ENCODE peak calls at places on chromosomes 16 and 17, in four cellular contexts. D is SK-N-SH; F is Caco-2; N is activated CD8-positive, alpha-beta T cell treated with anti-CD3 and anti-CD28 coated beads for 36 hours. E is an unnamed sample.

GRCh38 chr17:80942360-80943345 is 49.0 kb upstream of the CHMP6 start:
- DNase-seq in D (no peak), F (no peak), N (no peak), E (peak)

GRCh38 chr17:56351675-56352074 is 198.4 kb downstream of the ANKFN1 start:
- DNase-seq in D (no peak), F (no peak), N (no peak), E (no peak)

GRCh38 chr16:54505479-54506247 is 219.1 kb upstream of the IRX3 start:
- DNase-seq in D (no peak), F (no peak), N (no peak), E (no peak)

GRCh38 chr17:9247401-9247938 is 226.2 kb downstream of the NTN1 start:
- DNase-seq in D (no peak), F (no peak), N (no peak), E (no peak)

GRCh38 chr17:49616546-49617205 is 41.0 kb downstream of the NXPH3 start:
- DNase-seq in D (no peak), F (no peak), N (no peak), E (no peak)

GRCh38 chr17:79760197-79760906 is 17.6 kb upstream of the CBX2 start:
- DNase-seq in D (no peak), F (no peak), N (no peak), E (no peak)

GRCh38 chr16:67969286-67970039 is 1.0 kb upstream of the SLC12A4 start:
- DNase-seq in D (no peak), F (no peak), N (no peak), E (no peak)

GRCh38 chr16:53041196-53041977 is 11.3 kb downstream of the CHD9NB start:
- DNase-seq in D (no peak), F (peak), N (no peak), E (no peak)

GRCh38 chr17:39144414-39144813 is 7.0 kb downstream of the PLXDC1 start:
- DNase-seq in D (no peak), F (no peak), N (no peak), E (no peak)

GRCh38 chr17:47800686-47801085 is 20.9 kb downstream of the OSBPL7 start:
- DNase-seq in D (peak), F (no peak), N (no peak), E (no peak)

GRCh38 chr16:11047057-11047456 is 102.7 kb downstream of the CLEC16A start:
- DNase-seq in D (peak), F (no peak), N (no peak), E (no peak)

GRCh38 chr17:9790889-9791876 is at the start of gene DHRS7C:
- DNase-seq in D (no peak), F (no peak), N (no peak), E (no peak)

GRCh38 chr16:3029499-3030127 is 5.8 kb downstream of the THOC6 start:
- DNase-seq in D (peak), F (no peak), N (peak), E (no peak)

GRCh38 chr17:75240394-75241142 is 20.8 kb downstream of the GGA3 start:
- DNase-seq in D (peak), F (peak), N (peak), E (no peak)

GRCh38 chr17:8631554-8631877 is 991 bp upstream of the MYH10 start:
- DNase-seq in D (no peak), F (no peak), N (no peak), E (no peak)

GRCh38 chr17:73545633-73546032 is 98.6 kb downstream of the SDK2 start:
- DNase-seq in D (no peak), F (no peak), N (no peak), E (no peak)

GRCh38 chr17:74598346-74599022 is 6.4 kb upstream of the CD300LD start:
- DNase-seq in D (no peak), F (no peak), N (no peak), E (no peak)

GRCh38 chr16:74031551-74031950 is 265.1 kb upstream of the PSMD7 start:
- DNase-seq in D (no peak), F (no peak), N (no peak), E (no peak)

GRCh38 chr16:74034862-74035261 is 261.8 kb upstream of the PSMD7 start:
- DNase-seq in D (peak), F (peak), N (no peak), E (no peak)

GRCh38 chr16:74030000-74030399 is 266.6 kb upstream of the PSMD7 start:
- DNase-seq in D (no peak), F (no peak), N (no peak), E (no peak)

GRCh38 chr16:74035816-74036215 is 260.8 kb upstream of the PSMD7 start:
- DNase-seq in D (peak), F (peak), N (no peak), E (no peak)
- TF ChIP-seq CTCF in D (peak), F (peak), N (no peak), E (no peak)

DNA sequence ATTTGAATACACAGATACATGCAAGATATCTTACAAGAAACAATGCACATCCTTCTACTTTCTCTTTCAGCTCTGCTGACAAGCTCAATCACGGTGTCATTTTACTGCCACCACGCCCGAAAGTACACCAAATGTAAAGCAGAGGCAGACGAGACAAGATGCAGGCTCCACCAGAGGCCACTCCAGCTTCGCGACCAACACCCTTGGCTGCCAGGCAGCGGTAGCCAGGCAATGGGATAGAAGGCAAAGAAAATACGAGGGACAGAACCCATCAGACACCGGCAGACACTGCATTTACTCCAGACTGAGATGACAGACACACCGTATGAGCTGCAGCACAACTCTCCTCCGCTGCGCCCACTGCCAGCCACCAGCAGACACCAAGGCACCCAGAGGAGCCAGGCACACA is 41.0 kb downstream of the USP22 start:
- DNase-seq in D (no peak), F (no peak), N (no peak), E (peak)
- TF ChIP-seq CTCF in D (no peak), F (no peak), N (no peak), E (no peak)

GRCh38 chr17:66427134-66427533 is 124.7 kb downstream of the PRKCA start:
- DNase-seq in D (no peak), F (no peak), N (no peak), E (no peak)
- TF ChIP-seq CTCF in D (no peak), F (no peak), N (no peak), E (no peak)

GRCh38 chr17:60240290-60240689 is 90.5 kb downstream of the CA4 start:
- DNase-seq in D (no peak), F (no peak), N (no peak), E (no peak)
- TF ChIP-seq CTCF in D (no peak), F (no peak), N (no peak), E (no peak)

GRCh38 chr16:4682616-4683254 is 10.6 kb upstream of the NUDT16L1 start:
- DNase-seq in D (peak), F (peak), N (peak), E (peak)
- TF ChIP-seq CTCF in D (peak), F (no peak), N (peak), E (peak)

DNA sequence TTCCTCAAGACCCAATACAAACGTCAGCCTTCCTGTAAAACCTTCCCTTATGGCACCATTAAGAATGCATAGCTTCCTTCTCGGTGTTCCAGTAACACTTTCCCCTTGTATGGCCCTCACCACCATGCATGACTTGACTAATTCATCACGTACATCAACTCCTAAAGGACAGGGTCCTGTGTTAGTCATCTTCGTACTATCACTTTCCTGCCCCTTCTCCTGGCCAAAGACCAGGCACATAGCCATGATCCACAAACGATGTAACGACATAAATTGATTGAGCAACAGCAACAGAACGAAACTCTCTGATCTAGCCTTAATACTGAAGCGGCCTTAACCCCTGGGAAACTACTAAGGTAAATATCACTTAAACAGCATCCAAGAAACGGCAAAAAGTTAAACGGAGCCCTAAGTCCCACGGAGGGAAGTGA is 600 bp downstream of the PSMD12 start:
- DNase-seq in D (peak), F (no peak), N (peak), E (no peak)
- TF ChIP-seq CTCF in D (no peak), F (no peak), N (no peak), E (no peak)

GRCh38 chr17:76501018-76501826 is at the start of gene RHBDF2:
- DNase-seq in D (peak), F (peak), N (peak), E (peak)

GRCh38 chr17:76502326-76503211 is 1.3 kb upstream of the RHBDF2 start:
- DNase-seq in D (no peak), F (no peak), N (no peak), E (no peak)

GRCh38 chr17:76501827-76502307 is 644 bp upstream of the RHBDF2 start:
- DNase-seq in D (no peak), F (no peak), N (no peak), E (no peak)

GRCh38 chr17:76506408-76507328 is 5.4 kb upstream of the RHBDF2 start:
- DNase-seq in D (peak), F (peak), N (peak), E (peak)

DNA sequence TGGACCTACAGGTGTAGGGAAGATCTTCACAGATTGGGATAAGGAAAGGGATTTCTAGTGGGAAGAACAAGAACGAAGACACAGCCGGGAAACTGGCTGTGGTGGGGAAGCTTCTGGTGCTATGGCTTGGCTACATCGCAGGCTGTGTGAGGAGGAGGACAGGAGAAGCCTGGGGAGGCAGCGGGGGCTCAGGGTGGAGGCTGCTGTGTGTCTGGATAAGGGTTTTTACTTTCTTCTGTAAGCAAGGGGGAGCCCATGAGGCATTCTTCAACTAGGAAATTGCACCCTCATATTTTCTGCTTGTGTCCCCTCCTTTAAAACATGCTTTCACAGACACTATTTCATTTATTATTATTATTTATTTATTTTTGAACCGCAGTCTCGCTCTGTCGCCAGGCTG is 2.9 kb upstream of the RHBDF2 start:
- DNase-seq in D (no peak), F (no peak), N (no peak), E (no peak)
- TF ChIP-seq CTCF in D (peak), F (no peak), N (no peak), E (peak)

DNA sequence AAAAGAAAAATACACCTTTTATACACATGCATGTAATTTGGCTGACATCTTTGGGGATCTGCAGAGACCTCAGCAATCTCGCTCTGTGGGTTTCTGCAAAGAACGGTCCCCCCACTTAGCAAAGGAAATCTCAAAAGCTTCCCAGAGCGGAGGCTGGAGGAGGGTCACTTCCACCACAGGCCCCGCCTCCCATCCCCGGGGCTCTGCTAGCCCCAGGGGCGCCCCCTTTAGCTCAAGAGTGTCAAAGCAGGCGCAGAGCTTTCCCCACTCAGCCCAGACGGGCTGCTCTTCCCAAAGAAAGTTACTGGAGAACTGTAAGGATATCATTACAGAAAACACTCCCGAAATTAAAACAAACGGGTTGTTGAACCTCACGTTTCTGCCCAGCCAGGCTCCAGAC is 11.4 kb downstream of the SLC13A5 start:
- DNase-seq in D (peak), F (peak), N (peak), E (no peak)
- TF ChIP-seq CTCF in D (peak), F (no peak), N (peak), E (peak)

GRCh38 chr16:82630219-82630618 is 3.5 kb downstream of the CDH13 start:
- DNase-seq in D (no peak), F (no peak), N (no peak), E (no peak)

GRCh38 chr16:82631701-82632685 is 5.2 kb downstream of the CDH13 start:
- DNase-seq in D (peak), F (no peak), N (peak), E (no peak)

GRCh38 chr16:82628741-82629140 is 2.0 kb downstream of the CDH13 start:
- DNase-seq in D (no peak), F (no peak), N (no peak), E (no peak)

GRCh38 chr16:82629441-82630027 is 2.8 kb downstream of the CDH13 start:
- DNase-seq in D (no peak), F (no peak), N (no peak), E (no peak)

GRCh38 chr16:82630688-82631087 is 3.9 kb downstream of the CDH13 start:
- DNase-seq in D (no peak), F (no peak), N (no peak), E (no peak)
- TF ChIP-seq CTCF in D (peak), F (peak), N (no peak), E (no peak)